ENCODE peak calls at places on chromosomes 11 and 22, in four cellular contexts. B is H9, P is H1, C is mesendoderm. G is an unnamed sample.

GRCh38 chr11:66749091-66749490 is 20.1 kb upstream of the SPTBN2 start:
- DNase-seq in C (no peak), P (no peak), B (no peak), G (no peak)

GRCh38 chr11:128924109-128924508 is 18.6 kb downstream of the TP53AIP1 start:
- DNase-seq in B (no peak), P (no peak), C (no peak), G (no peak)

GRCh38 chr11:2185324-2186085 is 13.9 kb upstream of the TH start:
- DNase-seq in P (no peak), B (no peak), C (no peak), G (no peak)

GRCh38 chr11:102251423-102251822 is 65.9 kb upstream of the BIRC3 start:
- DNase-seq in C (no peak), P (no peak), B (no peak), G (no peak)

GRCh38 chr11:24295360-24295759 is 201.5 kb upstream of the LUZP2 start:
- DNase-seq in C (no peak), P (no peak), B (no peak), G (peak)

GRCh38 chr11:134331565-134332188 is at the start of gene GLB1L2:
- DNase-seq in C (peak), B (peak), P (peak), G (no peak)

GRCh38 chr11:61728940-61729219 is 23.6 kb upstream of the MYRF start:
- DNase-seq in B (no peak), P (no peak), C (no peak), G (peak)

GRCh38 chr22:39215430-39216142 is 29.2 kb downstream of the PDGFB start:
- DNase-seq in B (peak), P (peak), C (peak), G (no peak)

GRCh38 chr22:19604711-19605268 is 80.6 kb upstream of the CLDN5 start:
- DNase-seq in B (no peak), P (no peak), C (no peak), G (no peak)

GRCh38 chr22:44186121-44186510 is 5.4 kb downstream of the PARVG start:
- DNase-seq in P (no peak), B (no peak), C (no peak), G (no peak)

GRCh38 chr22:44185237-44186120 is 4.8 kb downstream of the PARVG start:
- DNase-seq in B (no peak), P (no peak), C (no peak), G (no peak)

GRCh38 chr22:44181912-44182590 is 1.3 kb downstream of the PARVG start:
- DNase-seq in P (no peak), B (no peak), C (no peak), G (no peak)

GRCh38 chr22:44182591-44183588 is 2.2 kb downstream of the PARVG start:
- DNase-seq in P (no peak), C (no peak), B (no peak), G (no peak)

GRCh38 chr22:44184006-44184405 is 3.3 kb downstream of the PARVG start:
- DNase-seq in B (no peak), C (no peak), P (no peak), G (no peak)
- H2AK5ac ChIP-seq in B (no peak), C (no peak), P (no peak), G (no peak)

GRCh38 chr11:83118814-83119213 is 38.1 kb upstream of the PCF11 start:
- DNase-seq in P (no peak), B (no peak), C (no peak), G (peak)

GRCh38 chr11:83115992-83116641 is 40.8 kb upstream of the PCF11 start:
- DNase-seq in B (no peak), C (no peak), P (no peak), G (no peak)

GRCh38 chr11:83122050-83122449 is 34.9 kb upstream of the PCF11 start:
- DNase-seq in B (no peak), P (no peak), C (no peak), G (no peak)

GRCh38 chr11:83120328-83120727 is 36.6 kb upstream of the PCF11 start:
- DNase-seq in B (no peak), C (no peak), P (no peak), G (peak)

DNA sequence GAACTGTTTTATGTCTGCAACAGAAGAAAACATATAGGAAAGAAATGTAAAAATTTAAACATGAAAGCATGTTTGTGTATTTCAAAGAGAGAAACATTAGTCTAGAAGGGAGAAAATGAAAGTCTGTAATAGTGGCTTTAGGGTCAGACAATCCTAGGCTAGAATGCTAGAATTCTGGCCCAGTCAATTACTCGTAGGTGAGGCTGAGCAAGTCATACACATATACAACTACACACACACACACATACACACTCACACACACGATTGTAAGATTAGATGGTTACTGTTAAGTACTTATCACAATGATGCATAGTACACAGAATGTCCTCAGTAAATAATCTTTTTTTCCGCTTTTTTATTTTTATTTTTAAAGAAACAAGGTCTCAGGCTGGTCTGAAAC is 37.7 kb upstream of the PCF11 start:
- DNase-seq in P (no peak), C (no peak), B (no peak), G (peak)
- H3K4me2 ChIP-seq in P (no peak), C (no peak), B (no peak), G (peak)

DNA sequence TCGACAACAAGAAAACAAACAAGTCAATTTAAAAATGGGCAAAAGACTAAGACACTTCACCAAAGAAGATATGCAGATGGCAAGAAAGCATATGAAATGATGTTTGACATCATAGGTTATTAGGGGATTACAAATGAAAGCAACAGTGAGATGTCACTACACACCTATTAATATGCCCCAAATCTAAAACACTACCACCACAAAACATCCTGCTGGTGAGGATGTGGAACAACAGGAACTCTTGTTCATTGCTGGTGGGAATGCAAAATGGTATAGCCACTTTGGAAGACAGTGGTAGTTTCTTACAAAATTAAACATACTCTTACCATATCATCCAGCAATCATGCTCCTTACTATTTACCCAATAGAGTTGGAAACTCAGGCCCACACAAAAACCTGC is 29.0 kb downstream of the PRRG4 start:
- DNase-seq in B (no peak), P (no peak), C (peak), G (no peak)
- H4K5ac ChIP-seq in B (no peak), P (no peak), C (no peak), G (no peak)

GRCh38 chr22:48627966-48628365 is 1199.7 kb downstream of the BRD1 start:
- DNase-seq in C (no peak), P (no peak), B (no peak), G (no peak)
- H2AK5ac ChIP-seq in C (no peak), P (no peak), B (no peak), G (no peak)

GRCh38 chr11:7251487-7251835 is 243 bp upstream of the SYT9 start:
- DNase-seq in C (no peak), P (no peak), B (no peak), G (no peak)
- H3K4me2 ChIP-seq in C (peak), P (peak), B (peak), G (peak)

G was measured in IMR-90.